ENCODE peak calls at places on chromosomes 16 and 17, in ten cellular contexts. One of them, this sample, is unnamed. For H3K9me3, the result is how much of the 10 kb centered on the place peaks cover.

GRCh38 chr17:29705352-29705751 is 82.6 kb upstream of the CORO6 start:
- DNase-seq in CD8-positive, alpha-beta memory T cell: no peak
- DNase-seq in A549: no peak
- DNase-seq in heart right ventricle: no peak
- DNase-seq in H1: no peak
- DNase-seq in CD4-positive, alpha-beta T cell: no peak
- DNase-seq in GM23248: no peak
- DNase-seq in upper lobe of right lung: no peak
- DNase-seq in trophoblast cell: no peak
- DNase-seq in small intestine: no peak
- DNase-seq in this sample: no peak

GRCh38 chr17:17724307-17724921 is 43.2 kb downstream of the RAI1 start:
- DNase-seq in CD8-positive, alpha-beta memory T cell: no peak
- DNase-seq in A549: no peak
- DNase-seq in heart right ventricle: peak
- DNase-seq in H1: peak
- DNase-seq in CD4-positive, alpha-beta T cell: no peak
- DNase-seq in GM23248: peak
- DNase-seq in upper lobe of right lung: no peak
- DNase-seq in trophoblast cell: no peak
- DNase-seq in small intestine: no peak
- DNase-seq in this sample: no peak

GRCh38 chr16:74451951-74452758 is 30.9 kb upstream of the CLEC18B start:
- DNase-seq in CD8-positive, alpha-beta memory T cell: no peak
- DNase-seq in A549: no peak
- DNase-seq in heart right ventricle: no peak
- DNase-seq in H1: no peak
- DNase-seq in CD4-positive, alpha-beta T cell: no peak
- DNase-seq in GM23248: no peak
- DNase-seq in upper lobe of right lung: no peak
- DNase-seq in trophoblast cell: no peak
- DNase-seq in small intestine: no peak
- DNase-seq in this sample: no peak

GRCh38 chr16:57345666-57346204 is 12.8 kb upstream of the CCL22 start:
- DNase-seq in CD8-positive, alpha-beta memory T cell: no peak
- DNase-seq in A549: no peak
- DNase-seq in heart right ventricle: no peak
- DNase-seq in H1: no peak
- DNase-seq in CD4-positive, alpha-beta T cell: no peak
- DNase-seq in GM23248: no peak
- DNase-seq in upper lobe of right lung: no peak
- DNase-seq in trophoblast cell: no peak
- DNase-seq in small intestine: no peak
- DNase-seq in this sample: no peak

GRCh38 chr16:29126057-29126494 is 141.2 kb downstream of the LAT start:
- DNase-seq in CD8-positive, alpha-beta memory T cell: no peak
- DNase-seq in A549: no peak
- DNase-seq in heart right ventricle: no peak
- DNase-seq in H1: no peak
- DNase-seq in CD4-positive, alpha-beta T cell: peak
- DNase-seq in GM23248: no peak
- DNase-seq in upper lobe of right lung: peak
- DNase-seq in trophoblast cell: peak
- DNase-seq in small intestine: no peak
- DNase-seq in this sample: no peak

GRCh38 chr17:78255029-78255656 is 23.7 kb downstream of the TMEM235 start:
- DNase-seq in CD8-positive, alpha-beta memory T cell: no peak
- DNase-seq in A549: no peak
- DNase-seq in heart right ventricle: no peak
- DNase-seq in H1: no peak
- DNase-seq in CD4-positive, alpha-beta T cell: no peak
- DNase-seq in GM23248: no peak
- DNase-seq in upper lobe of right lung: peak
- DNase-seq in trophoblast cell: no peak
- DNase-seq in small intestine: no peak
- DNase-seq in this sample: no peak

GRCh38 chr17:65559802-65560627 is 1.4 kb downstream of the AXIN2 start:
- DNase-seq in CD8-positive, alpha-beta memory T cell: peak
- DNase-seq in A549: peak
- DNase-seq in heart right ventricle: peak
- DNase-seq in H1: peak
- DNase-seq in CD4-positive, alpha-beta T cell: peak
- DNase-seq in GM23248: peak
- DNase-seq in upper lobe of right lung: peak
- DNase-seq in trophoblast cell: peak
- DNase-seq in small intestine: no peak
- DNase-seq in this sample: no peak

GRCh38 chr17:9158545-9159452 is 137.5 kb downstream of the NTN1 start:
- DNase-seq in CD8-positive, alpha-beta memory T cell: no peak
- DNase-seq in A549: no peak
- DNase-seq in heart right ventricle: no peak
- DNase-seq in H1: no peak
- DNase-seq in CD4-positive, alpha-beta T cell: no peak
- DNase-seq in GM23248: peak
- DNase-seq in upper lobe of right lung: no peak
- DNase-seq in trophoblast cell: no peak
- DNase-seq in small intestine: peak
- DNase-seq in this sample: no peak

GRCh38 chr16:86905302-86905701 is 327.0 kb downstream of the FOXL1 start:
- DNase-seq in CD8-positive, alpha-beta memory T cell: no peak
- DNase-seq in A549: no peak
- DNase-seq in heart right ventricle: no peak
- DNase-seq in H1: no peak
- DNase-seq in CD4-positive, alpha-beta T cell: no peak
- DNase-seq in GM23248: no peak
- DNase-seq in upper lobe of right lung: peak
- DNase-seq in trophoblast cell: no peak
- DNase-seq in small intestine: no peak
- DNase-seq in this sample: no peak

GRCh38 chr17:69141802-69142472 is at the start of gene ABCA6:
- DNase-seq in CD8-positive, alpha-beta memory T cell: no peak
- DNase-seq in A549: no peak
- DNase-seq in heart right ventricle: no peak
- DNase-seq in H1: no peak
- DNase-seq in CD4-positive, alpha-beta T cell: no peak
- DNase-seq in GM23248: peak
- DNase-seq in upper lobe of right lung: no peak
- DNase-seq in trophoblast cell: no peak
- DNase-seq in small intestine: peak
- DNase-seq in this sample: no peak

GRCh38 chr17:42459983-42460300 is 1.3 kb downstream of the ATP6V0A1 start:
- DNase-seq in CD8-positive, alpha-beta memory T cell: no peak
- DNase-seq in A549: no peak
- DNase-seq in heart right ventricle: no peak
- DNase-seq in H1: no peak
- DNase-seq in CD4-positive, alpha-beta T cell: no peak
- DNase-seq in GM23248: peak
- DNase-seq in upper lobe of right lung: no peak
- DNase-seq in trophoblast cell: no peak
- DNase-seq in small intestine: peak
- DNase-seq in this sample: no peak

GRCh38 chr17:81435636-81436293 is 40.5 kb downstream of the BAHCC1 start:
- DNase-seq in CD8-positive, alpha-beta memory T cell: no peak
- DNase-seq in A549: no peak
- DNase-seq in heart right ventricle: no peak
- DNase-seq in H1: no peak
- DNase-seq in CD4-positive, alpha-beta T cell: no peak
- DNase-seq in GM23248: no peak
- DNase-seq in upper lobe of right lung: no peak
- DNase-seq in trophoblast cell: no peak
- DNase-seq in small intestine: no peak
- DNase-seq in this sample: no peak

GRCh38 chr17:28527181-28527681 is 21.1 kb downstream of the FOXN1 start:
- DNase-seq in CD8-positive, alpha-beta memory T cell: no peak
- DNase-seq in A549: no peak
- DNase-seq in heart right ventricle: no peak
- DNase-seq in H1: no peak
- DNase-seq in CD4-positive, alpha-beta T cell: no peak
- DNase-seq in GM23248: no peak
- DNase-seq in upper lobe of right lung: no peak
- DNase-seq in trophoblast cell: no peak
- DNase-seq in small intestine: no peak
- DNase-seq in this sample: no peak

GRCh38 chr17:78044280-78044835 is 84.2 kb downstream of the TMC6 start:
- DNase-seq in CD8-positive, alpha-beta memory T cell: no peak
- DNase-seq in A549: no peak
- DNase-seq in heart right ventricle: no peak
- DNase-seq in H1: no peak
- DNase-seq in CD4-positive, alpha-beta T cell: no peak
- DNase-seq in GM23248: no peak
- DNase-seq in upper lobe of right lung: no peak
- DNase-seq in trophoblast cell: peak
- DNase-seq in small intestine: no peak
- DNase-seq in this sample: no peak

GRCh38 chr17:19391432-19391831 is 4.4 kb upstream of the MFAP4 start:
- DNase-seq in CD8-positive, alpha-beta memory T cell: no peak
- DNase-seq in A549: no peak
- DNase-seq in heart right ventricle: no peak
- DNase-seq in H1: no peak
- DNase-seq in CD4-positive, alpha-beta T cell: no peak
- DNase-seq in GM23248: no peak
- DNase-seq in upper lobe of right lung: no peak
- DNase-seq in trophoblast cell: no peak
- DNase-seq in small intestine: no peak
- DNase-seq in this sample: no peak

GRCh38 chr17:2195729-2196128 is 107.9 kb downstream of the SMG6 start:
- DNase-seq in CD8-positive, alpha-beta memory T cell: no peak
- DNase-seq in A549: no peak
- DNase-seq in heart right ventricle: no peak
- DNase-seq in H1: no peak
- DNase-seq in CD4-positive, alpha-beta T cell: no peak
- DNase-seq in GM23248: peak
- DNase-seq in upper lobe of right lung: no peak
- DNase-seq in trophoblast cell: peak
- DNase-seq in small intestine: no peak
- DNase-seq in this sample: no peak

GRCh38 chr17:16516594-16517018 is 24.6 kb upstream of the LRRC75A start:
- DNase-seq in CD8-positive, alpha-beta memory T cell: no peak
- DNase-seq in A549: peak
- DNase-seq in heart right ventricle: no peak
- DNase-seq in H1: no peak
- DNase-seq in CD4-positive, alpha-beta T cell: no peak
- DNase-seq in GM23248: peak
- DNase-seq in upper lobe of right lung: no peak
- DNase-seq in trophoblast cell: peak
- DNase-seq in small intestine: no peak
- DNase-seq in this sample: no peak

GRCh38 chr17:55727920-55728319 is 5.3 kb upstream of the TMEM100 start:
- DNase-seq in CD8-positive, alpha-beta memory T cell: no peak
- DNase-seq in A549: no peak
- DNase-seq in heart right ventricle: no peak
- DNase-seq in H1: no peak
- DNase-seq in CD4-positive, alpha-beta T cell: no peak
- DNase-seq in GM23248: peak
- DNase-seq in upper lobe of right lung: no peak
- DNase-seq in trophoblast cell: no peak
- DNase-seq in small intestine: no peak
- DNase-seq in this sample: no peak

DNA sequence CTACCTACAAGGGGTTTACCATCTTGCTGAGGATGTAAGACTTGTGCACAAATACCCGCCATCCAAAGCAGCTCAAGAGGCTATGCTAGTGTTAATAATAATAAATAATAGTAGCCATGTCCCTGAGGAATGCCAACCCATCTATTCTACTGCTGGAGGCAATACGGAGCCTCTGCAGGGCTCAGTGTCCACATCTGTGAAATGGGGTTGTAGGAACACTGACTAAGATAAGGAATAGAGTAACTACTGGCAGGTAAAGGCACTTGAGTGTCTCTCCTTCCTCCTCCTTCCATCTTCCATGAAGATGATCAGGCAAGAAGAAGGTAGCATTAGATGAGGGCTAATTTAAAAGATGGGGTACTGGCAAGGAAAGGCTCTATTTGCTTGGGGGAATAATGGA is 295.3 kb downstream of the SLC39A11 start:
- DNase-seq in CD8-positive, alpha-beta memory T cell: no peak
- DNase-seq in A549: no peak
- DNase-seq in heart right ventricle: no peak
- DNase-seq in H1: no peak
- DNase-seq in CD4-positive, alpha-beta T cell: no peak
- DNase-seq in GM23248: no peak
- DNase-seq in upper lobe of right lung: no peak
- DNase-seq in trophoblast cell: no peak
- DNase-seq in small intestine: no peak
- DNase-seq in this sample: no peak
- H3K9me3 ChIP-seq in CD8-positive, alpha-beta memory T cell: under half
- H3K9me3 ChIP-seq in A549: under half
- H3K9me3 ChIP-seq in heart right ventricle: half or more
- H3K9me3 ChIP-seq in H1: under half
- H3K9me3 ChIP-seq in CD4-positive, alpha-beta T cell: under half
- H3K9me3 ChIP-seq in GM23248: under half
- H3K9me3 ChIP-seq in upper lobe of right lung: under half
- H3K9me3 ChIP-seq in trophoblast cell: under half
- H3K9me3 ChIP-seq in small intestine: under half
- H3K9me3 ChIP-seq in this sample: under half

DNA sequence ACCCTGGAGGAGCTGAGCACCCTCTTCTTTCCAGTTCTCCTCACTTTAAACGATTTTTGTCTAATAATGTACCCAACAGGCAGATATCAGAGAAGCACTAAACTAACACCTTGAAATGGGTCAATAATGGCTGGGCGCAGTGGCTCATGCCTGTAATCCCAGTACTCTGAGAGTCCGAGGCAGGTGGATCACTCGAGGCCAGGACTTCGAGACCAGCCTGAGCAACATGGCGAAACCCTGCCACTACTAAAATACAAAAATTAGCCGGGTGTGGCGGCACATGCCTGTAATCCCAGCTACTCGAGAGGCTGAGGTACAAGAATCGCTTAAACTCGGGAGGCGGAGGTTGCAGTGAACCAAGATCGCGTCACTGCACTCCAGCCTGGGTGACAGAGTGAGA is 57.4 kb downstream of the ZFHX3 start:
- DNase-seq in CD8-positive, alpha-beta memory T cell: no peak
- DNase-seq in A549: no peak
- DNase-seq in heart right ventricle: no peak
- DNase-seq in H1: no peak
- DNase-seq in CD4-positive, alpha-beta T cell: no peak
- DNase-seq in GM23248: no peak
- DNase-seq in upper lobe of right lung: no peak
- DNase-seq in trophoblast cell: no peak
- DNase-seq in small intestine: no peak
- DNase-seq in this sample: no peak
- H3K27ac ChIP-seq in CD8-positive, alpha-beta memory T cell: no peak
- H3K27ac ChIP-seq in A549: peak
- H3K27ac ChIP-seq in heart right ventricle: peak
- H3K27ac ChIP-seq in H1: no peak
- H3K27ac ChIP-seq in CD4-positive, alpha-beta T cell: no peak
- H3K27ac ChIP-seq in GM23248: peak
- H3K27ac ChIP-seq in upper lobe of right lung: peak
- H3K27ac ChIP-seq in trophoblast cell: peak
- H3K27ac ChIP-seq in small intestine: no peak
- H3K27ac ChIP-seq in this sample: no peak

GRCh38 chr16:35449663-35450062 is 1990.3 kb downstream of the TP53TG3F start:
- DNase-seq in CD8-positive, alpha-beta memory T cell: no peak
- DNase-seq in A549: no peak
- DNase-seq in heart right ventricle: no peak
- DNase-seq in H1: no peak
- DNase-seq in CD4-positive, alpha-beta T cell: no peak
- DNase-seq in GM23248: no peak
- DNase-seq in upper lobe of right lung: no peak
- DNase-seq in trophoblast cell: no peak
- DNase-seq in small intestine: no peak
- DNase-seq in this sample: no peak
- H3K9me3 ChIP-seq in CD8-positive, alpha-beta memory T cell: under half
- H3K9me3 ChIP-seq in A549: under half
- H3K9me3 ChIP-seq in heart right ventricle: half or more
- H3K9me3 ChIP-seq in H1: half or more
- H3K9me3 ChIP-seq in CD4-positive, alpha-beta T cell: under half
- H3K9me3 ChIP-seq in GM23248: under half
- H3K9me3 ChIP-seq in upper lobe of right lung: under half
- H3K9me3 ChIP-seq in trophoblast cell: under half
- H3K9me3 ChIP-seq in small intestine: under half
- H3K9me3 ChIP-seq in this sample: under half

GRCh38 chr16:17541324-17541723 is 70.6 kb upstream of the XYLT1 start:
- DNase-seq in CD8-positive, alpha-beta memory T cell: no peak
- DNase-seq in A549: no peak
- DNase-seq in heart right ventricle: no peak
- DNase-seq in H1: no peak
- DNase-seq in CD4-positive, alpha-beta T cell: no peak
- DNase-seq in GM23248: no peak
- DNase-seq in upper lobe of right lung: no peak
- DNase-seq in trophoblast cell: no peak
- DNase-seq in small intestine: no peak
- DNase-seq in this sample: no peak
- H3K27ac ChIP-seq in CD8-positive, alpha-beta memory T cell: no peak
- H3K27ac ChIP-seq in A549: no peak
- H3K27ac ChIP-seq in heart right ventricle: no peak
- H3K27ac ChIP-seq in H1: no peak
- H3K27ac ChIP-seq in CD4-positive, alpha-beta T cell: no peak
- H3K27ac ChIP-seq in GM23248: no peak
- H3K27ac ChIP-seq in upper lobe of right lung: no peak
- H3K27ac ChIP-seq in trophoblast cell: no peak
- H3K27ac ChIP-seq in small intestine: no peak
- H3K27ac ChIP-seq in this sample: no peak

This sample was measured in iPS DF 6.9.